ENCODE peak calls at places on chromosomes 4 and X, in five cellular contexts. G, C, S, Y and I are unnamed samples.

GRCh38 chrX:68018248-68019203 is 414.8 kb downstream of the OPHN1 start:
- DNase-seq in G (no peak), C (no peak), S (no peak), Y (peak), I (peak)

GRCh38 chr4:112031712-112032328 is 113.4 kb upstream of the FAM241A start:
- DNase-seq in G (peak), C (no peak), S (peak), Y (peak), I (peak)

GRCh38 chr4:142480244-142480643 is 365.9 kb downstream of the INPP4B start:
- DNase-seq in G (no peak), C (no peak), S (no peak), Y (no peak), I (no peak)

GRCh38 chr4:31045724-31046318 is 325.7 kb downstream of the PCDH7 start:
- DNase-seq in G (no peak), C (no peak), S (no peak), Y (no peak), I (no peak)

GRCh38 chrX:16479206-16479869 is 170.6 kb upstream of the S100G start:
- DNase-seq in G (no peak), C (no peak), S (no peak), Y (no peak), I (no peak)

GRCh38 chrX:108590496-108590895 is 145.9 kb downstream of the IRS4 start:
- DNase-seq in G (no peak), C (no peak), S (no peak), Y (no peak), I (no peak)

GRCh38 chr4:57490520-57490919 is 380.3 kb upstream of the IGFBP7 start:
- DNase-seq in G (peak), C (no peak), S (no peak), Y (no peak), I (no peak)

GRCh38 chr4:153258750-153259149 is 54.5 kb downstream of the TRIM2 start:
- DNase-seq in G (no peak), C (no peak), S (no peak), Y (no peak), I (no peak)

GRCh38 chrX:74924449-74925209 is 623 bp downstream of the NEXMIF start:
- DNase-seq in G (peak), C (peak), S (peak), Y (peak), I (peak)

GRCh38 chrX:121008920-121009319 is 23.4 kb upstream of the CT47A1 start:
- DNase-seq in G (no peak), C (no peak), S (no peak), Y (no peak), I (no peak)

GRCh38 chr4:38136604-38137003 is 176.4 kb downstream of the PTTG2 start:
- DNase-seq in G (no peak), C (no peak), S (no peak), Y (no peak), I (no peak)

GRCh38 chr4:156977435-156978160 is 6.0 kb upstream of the PDGFC start:
- DNase-seq in G (no peak), C (no peak), S (no peak), Y (no peak), I (no peak)

DNA sequence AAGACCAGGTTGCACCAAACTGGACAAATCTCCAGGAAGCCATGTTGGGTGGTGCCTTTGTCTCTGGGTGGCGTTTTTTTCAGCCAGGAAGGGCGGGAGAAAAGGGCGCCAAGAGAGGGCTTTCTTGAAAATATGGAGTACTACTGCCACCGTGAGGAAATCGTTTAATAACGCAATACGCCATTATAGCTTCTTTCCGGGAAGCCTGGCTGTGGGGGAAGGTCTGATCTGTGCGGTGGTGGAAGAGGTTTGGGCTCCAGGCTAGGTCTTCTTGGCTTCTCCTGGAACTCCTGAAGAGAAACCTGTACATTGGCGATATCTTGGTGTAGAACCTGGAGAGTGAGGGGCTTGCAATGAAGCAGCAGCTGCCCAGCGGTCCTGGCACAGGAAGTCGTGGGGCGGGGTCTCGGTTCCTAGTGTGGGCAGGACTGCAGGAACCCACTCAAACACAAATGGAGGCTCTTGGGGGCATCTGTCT is 202.7 kb downstream of the OR13H1 start:
- DNase-seq in G (peak), C (peak), S (peak), Y (no peak), I (no peak)
- TF ChIP-seq CTCF in G (peak), C (peak), S (peak), Y (no peak), I (no peak)

DNA sequence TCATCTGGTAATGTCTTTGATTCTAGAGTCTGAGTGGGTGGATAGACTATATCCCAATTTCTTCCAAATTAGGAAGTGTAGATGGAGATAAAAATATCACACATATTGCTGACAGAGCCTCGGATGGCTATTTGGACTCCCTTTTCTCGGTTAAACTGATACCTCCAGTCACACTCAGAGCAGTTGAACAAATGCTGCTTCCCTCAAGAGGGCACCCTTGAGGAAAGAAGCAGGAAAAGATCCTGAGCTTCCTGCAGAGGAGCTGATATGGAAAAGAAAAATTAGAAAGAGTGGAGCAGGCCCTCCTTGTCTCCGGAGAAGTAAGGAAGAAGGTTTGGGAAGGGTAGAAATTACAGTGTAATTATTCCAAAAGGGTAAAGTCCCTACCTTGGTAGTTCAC is 96.2 kb upstream of the CCSER1 start:
- DNase-seq in G (no peak), C (no peak), S (no peak), Y (no peak), I (no peak)
- TF ChIP-seq CTCF in G (no peak), C (no peak), S (no peak), Y (peak), I (no peak)

GRCh38 chr4:74223801-74224200 is 65.9 kb downstream of the MTHFD2L start:
- DNase-seq in G (no peak), C (no peak), S (no peak), Y (no peak), I (no peak)

GRCh38 chr4:74230902-74231499 is 73.1 kb downstream of the MTHFD2L start:
- DNase-seq in G (peak), C (no peak), S (no peak), Y (no peak), I (peak)

GRCh38 chr4:74223098-74223497 is 65.2 kb downstream of the MTHFD2L start:
- DNase-seq in G (no peak), C (no peak), S (no peak), Y (no peak), I (no peak)

DNA sequence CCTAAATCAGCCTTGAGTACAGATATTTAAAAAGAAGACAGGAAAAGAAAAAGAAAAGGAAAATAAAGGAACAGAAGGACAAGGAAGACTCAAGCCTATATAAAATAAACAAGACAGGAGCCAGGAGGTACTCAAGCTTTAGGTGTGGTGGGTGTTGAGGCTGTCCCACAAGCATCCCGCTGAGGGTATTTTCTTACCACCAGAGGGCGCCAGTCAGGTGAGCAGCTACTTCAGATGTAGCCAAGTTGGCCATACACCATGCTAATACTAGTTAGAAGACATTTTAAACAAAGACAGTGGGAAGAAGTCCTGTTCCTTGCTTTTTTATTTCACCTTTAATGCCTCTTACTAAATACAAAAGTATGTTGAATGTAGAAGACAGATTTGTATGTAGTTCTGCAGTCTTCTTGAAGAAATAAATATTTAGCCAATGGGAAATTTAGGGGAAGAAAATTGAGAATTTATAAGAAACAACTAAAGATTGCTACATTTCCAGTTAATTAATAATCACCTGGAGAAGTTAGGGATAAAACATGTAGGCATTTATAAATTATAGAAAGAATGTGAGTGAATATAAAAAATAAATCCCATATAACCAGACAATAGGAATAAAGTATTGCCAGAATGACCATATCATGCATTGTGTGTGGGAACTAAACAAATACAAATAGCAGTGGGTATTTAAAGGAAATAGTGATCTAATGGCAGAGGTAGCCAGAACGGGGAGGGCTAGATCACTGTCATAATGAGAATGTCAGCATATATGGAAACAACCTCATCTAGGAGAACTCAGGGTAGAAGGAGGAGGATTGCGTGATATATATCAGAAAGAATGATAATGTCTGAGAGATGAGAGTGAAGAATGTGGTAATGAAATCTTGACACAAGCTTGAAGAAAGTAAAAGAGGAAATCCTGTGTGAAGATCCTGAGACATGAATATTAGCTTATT is 71.0 kb downstream of the MTHFD2L start:
- DNase-seq in G (peak), C (peak), S (peak), Y (peak), I (peak)
- TF ChIP-seq CTCF in G (peak), C (peak), S (peak), Y (peak), I (peak)

GRCh38 chr4:77047037-77047436 is 28.8 kb downstream of the CCNI start:
- DNase-seq in G (peak), C (no peak), S (no peak), Y (no peak), I (no peak)
- TF ChIP-seq CTCF in G (no peak), C (peak), S (peak), Y (peak), I (peak)

GRCh38 chr4:1746265-1746691 is 25.0 kb downstream of the TACC3 start:
- DNase-seq in G (peak), C (peak), S (peak), Y (peak), I (peak)
- TF ChIP-seq CTCF in G (peak), C (peak), S (peak), Y (peak), I (peak)

DNA sequence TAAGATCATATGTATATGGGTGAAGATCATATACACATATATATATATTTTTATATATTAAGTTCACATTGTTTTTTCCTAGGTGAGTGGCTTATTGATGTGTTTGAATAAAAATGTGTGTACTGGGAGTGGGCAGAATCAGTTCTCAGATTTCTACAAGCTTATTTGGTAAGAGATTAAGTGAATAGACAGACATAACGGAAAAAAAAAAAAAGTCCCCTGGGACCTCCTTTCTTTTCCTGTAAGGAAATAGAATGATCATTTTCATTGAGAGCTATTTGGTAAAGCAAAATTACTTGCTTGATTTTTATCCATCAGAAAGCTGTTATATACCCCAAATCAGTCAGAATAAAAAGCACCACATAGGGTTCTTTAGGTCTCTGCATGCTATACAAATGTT is 597.7 kb downstream of the PCDH18 start:
- DNase-seq in G (no peak), C (no peak), S (no peak), Y (no peak), I (no peak)
- TF ChIP-seq CTCF in G (no peak), C (no peak), S (no peak), Y (no peak), I (no peak)

DNA sequence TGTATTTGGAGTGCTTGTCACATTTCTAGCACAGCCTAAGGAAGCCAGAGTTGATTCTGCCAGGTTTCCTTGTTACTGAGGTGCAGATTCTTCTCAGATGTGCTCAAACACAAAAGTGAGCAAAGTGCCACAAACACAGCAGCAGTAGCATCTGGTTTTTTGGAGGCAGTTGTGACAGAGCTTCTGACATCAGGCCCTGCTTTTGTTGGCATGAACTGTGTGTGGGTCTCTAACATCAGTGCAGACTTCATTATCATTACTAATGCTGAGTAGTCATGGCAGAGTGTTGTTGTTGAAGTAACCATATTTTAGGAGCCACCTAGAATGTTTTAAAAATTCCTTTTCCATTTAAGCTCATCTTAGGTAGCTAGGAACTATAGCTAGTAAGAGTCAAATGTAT is 656.6 kb downstream of the ANKRD50 start:
- DNase-seq in G (no peak), C (no peak), S (no peak), Y (no peak), I (no peak)
- TF ChIP-seq CTCF in G (no peak), C (no peak), S (no peak), Y (no peak), I (no peak)

DNA sequence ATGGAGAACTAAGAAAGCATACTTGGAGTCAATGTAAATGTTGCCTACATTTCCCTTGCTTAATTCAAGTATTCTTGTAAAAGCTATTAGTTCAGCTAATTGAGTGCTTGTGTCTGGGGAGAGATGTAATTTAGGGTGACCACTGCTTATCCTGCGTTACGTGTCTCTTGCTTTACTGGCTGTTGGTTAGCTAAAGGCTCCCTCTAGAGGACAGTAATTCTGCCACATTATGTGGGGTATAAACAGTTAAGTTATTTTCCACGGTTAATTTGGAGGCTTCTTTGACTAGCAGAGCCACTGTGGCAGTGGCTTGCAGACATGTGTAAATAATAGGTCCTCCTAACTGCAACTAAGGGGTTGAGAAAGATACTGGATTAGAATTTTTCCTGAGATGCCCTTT is 25.3 kb upstream of the NAF1 start:
- DNase-seq in G (no peak), C (no peak), S (no peak), Y (no peak), I (no peak)
- TF ChIP-seq CTCF in G (peak), C (no peak), S (no peak), Y (no peak), I (no peak)

GRCh38 chr4:21181716-21182115 is 481.5 kb downstream of the PACRGL start:
- DNase-seq in G (no peak), C (no peak), S (no peak), Y (no peak), I (no peak)

DNA sequence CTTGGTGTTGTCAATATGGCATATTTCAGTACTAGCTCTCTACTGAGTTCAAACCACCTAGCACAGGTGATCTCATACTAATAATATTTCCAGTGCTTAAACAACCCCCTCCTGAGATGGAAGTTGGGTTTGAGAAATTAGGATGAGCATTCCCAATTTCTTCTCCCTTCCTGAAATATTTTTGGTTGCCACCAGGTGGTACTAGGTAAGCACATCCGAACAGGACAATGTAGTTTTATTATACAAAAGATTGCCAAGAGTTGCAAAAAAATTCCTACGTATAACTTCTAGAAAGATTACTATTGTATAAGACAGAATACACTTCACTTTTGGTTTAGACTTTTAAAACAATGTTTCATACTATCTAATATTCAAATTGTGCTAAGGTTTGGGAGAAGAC is 484.5 kb downstream of the PACRGL start:
- DNase-seq in G (no peak), C (no peak), S (no peak), Y (no peak), I (no peak)
- TF ChIP-seq CTCF in G (no peak), C (no peak), S (no peak), Y (peak), I (no peak)

GRCh38 chr4:23614284-23614892 is 275.5 kb downstream of the PPARGC1A start:
- DNase-seq in G (peak), C (no peak), S (no peak), Y (no peak), I (peak)
- TF ChIP-seq CTCF in G (no peak), C (no peak), S (peak), Y (peak), I (no peak)